ENCODE peak calls at places on chromosomes 6 and 20, in nine cellular contexts. C is lower leg skin; Y is GM10248; O is sciatic nerve; J is foreskin fibroblast; E is stimulated activated CD4-positive, alpha-beta T cell treated with anti-CD3 and anti-CD28 coated beads, Interleukin-1b, Interleukin-23, amount 100 ng/mL, for 4 hours; H is RCC 7860; I is EL; V is NCI-H2029. R is an unnamed sample.
A peak's percentile ranks its signal among the peaks of the same experiment; 100 is the strongest.

GRCh38 chr6:109295109-109295765 is 87.0 kb downstream of the CD164 start:
- DNase-seq in C (no peak), Y (no peak), O (no peak), J (no peak), E (no peak), H (no peak), I (no peak), V (peak; percentile 62), R (no peak)

GRCh38 chr6:166253277-166254229 is 54.6 kb downstream of the PRR18 start:
- DNase-seq in C (no peak), Y (no peak), O (no peak), J (no peak), E (peak; percentile 26), H (no peak), I (no peak), V (no peak), R (no peak)

GRCh38 chr6:147116043-147116442 is 88.2 kb upstream of the STXBP5 start:
- DNase-seq in C (no peak), Y (no peak), O (no peak), J (no peak), E (no peak), H (no peak), I (no peak), V (no peak), R (no peak)

GRCh38 chr6:104640141-104640700 is 219.5 kb downstream of the HACE1 start:
- DNase-seq in C (no peak), Y (no peak), O (no peak), J (peak; percentile 14), E (no peak), H (no peak), I (no peak), V (no peak), R (no peak)

GRCh38 chr6:130557481-130558112 is 191.8 kb downstream of the TMEM200A start:
- DNase-seq in C (no peak), Y (no peak), O (no peak), J (no peak), E (no peak), H (no peak), I (no peak), V (no peak), R (no peak)

GRCh38 chr6:139852484-139853140 is 478.2 kb upstream of the CITED2 start:
- DNase-seq in C (no peak), Y (no peak), O (no peak), J (peak; percentile 69), E (no peak), H (peak; percentile 71), I (peak; percentile 89), V (no peak), R (peak; percentile 37)

GRCh38 chr6:149264629-149265028 is 52.9 kb upstream of the TAB2 start:
- DNase-seq in C (no peak), Y (no peak), O (no peak), J (no peak), E (no peak), H (no peak), I (no peak), V (peak; percentile 0), R (no peak)

GRCh38 chr20:62266340-62266739 is 28.0 kb downstream of the OSBPL2 start:
- DNase-seq in C (no peak), Y (no peak), O (no peak), J (no peak), E (no peak), H (no peak), I (no peak), V (no peak), R (no peak)

GRCh38 chr6:118739976-118740771 is 88.8 kb upstream of the CEP85L start:
- DNase-seq in C (no peak), Y (no peak), O (no peak), J (peak; percentile 26), E (no peak), H (no peak), I (peak; percentile 20), V (no peak), R (peak; percentile 42)

GRCh38 chr20:14434379-14435136 is 97.1 kb upstream of the FLRT3 start:
- DNase-seq in C (no peak), Y (no peak), O (no peak), J (peak; percentile 87), E (no peak), H (no peak), I (peak; percentile 9), V (no peak), R (no peak)

GRCh38 chr6:79810153-79810806 is 137.1 kb downstream of the ELOVL4 start:
- DNase-seq in C (no peak), Y (no peak), O (no peak), J (peak; percentile 19), E (no peak), H (no peak), I (no peak), V (no peak), R (no peak)

GRCh38 chr20:58135441-58136170 is 92.8 kb downstream of the ANKRD60 start:
- DNase-seq in C (peak; percentile 80), Y (no peak), O (no peak), J (peak; percentile 32), E (no peak), H (no peak), I (no peak), V (peak; percentile 7), R (no peak)

GRCh38 chr6:111291334-111291705 is 191.7 kb downstream of the REV3L start:
- DNase-seq in C (no peak), Y (no peak), O (no peak), J (no peak), E (no peak), H (no peak), I (no peak), V (no peak), R (no peak)

GRCh38 chr20:56386219-56386618 is 5.8 kb downstream of the AURKA start:
- DNase-seq in C (no peak), Y (no peak), O (no peak), J (no peak), E (no peak), H (no peak), I (no peak), V (no peak), R (no peak)

GRCh38 chr20:371755-372542 is 8.6 kb upstream of the TRIB3 start:
- DNase-seq in C (peak; percentile 90), Y (no peak), O (peak; percentile 71), J (peak; percentile 98), E (no peak), H (peak; percentile 48), I (peak; percentile 96), V (peak; percentile 32), R (peak; percentile 78)

GRCh38 chr20:5923493-5923892 is 26.8 kb downstream of the TRMT6 start:
- DNase-seq in C (no peak), Y (no peak), O (no peak), J (no peak), E (no peak), H (no peak), I (no peak), V (no peak), R (no peak)